ENCODE peak calls at places on chromosomes 4 and X, in six cellular contexts. One of them, this sample, is unnamed.

GRCh38 chrX:68728186-68728585 is 80.7 kb downstream of the STARD8 start:
- DNase-seq in ecto neural progenitor cell: no peak
- DNase-seq in Ammon's horn: no peak
- DNase-seq in GM06990: no peak
- DNase-seq in amniotic stem cell: no peak
- DNase-seq in RWPE1: no peak
- DNase-seq in this sample: no peak

GRCh38 chr4:143411527-143412480 is 75.1 kb downstream of the GAB1 start:
- DNase-seq in ecto neural progenitor cell: no peak
- DNase-seq in Ammon's horn: peak
- DNase-seq in GM06990: no peak
- DNase-seq in amniotic stem cell: no peak
- DNase-seq in RWPE1: no peak
- DNase-seq in this sample: no peak

GRCh38 chr4:174120446-174121142 is 162.9 kb downstream of the FBXO8 start:
- DNase-seq in ecto neural progenitor cell: peak
- DNase-seq in Ammon's horn: peak
- DNase-seq in GM06990: peak
- DNase-seq in amniotic stem cell: peak
- DNase-seq in RWPE1: peak
- DNase-seq in this sample: peak

GRCh38 chr4:22477136-22477793 is 38.6 kb downstream of the ADGRA3 start:
- DNase-seq in ecto neural progenitor cell: no peak
- DNase-seq in Ammon's horn: no peak
- DNase-seq in GM06990: no peak
- DNase-seq in amniotic stem cell: no peak
- DNase-seq in RWPE1: no peak
- DNase-seq in this sample: no peak

GRCh38 chr4:153916273-153916755 is 127.4 kb upstream of the SFRP2 start:
- DNase-seq in ecto neural progenitor cell: no peak
- DNase-seq in Ammon's horn: no peak
- DNase-seq in GM06990: peak
- DNase-seq in amniotic stem cell: no peak
- DNase-seq in RWPE1: no peak
- DNase-seq in this sample: no peak

GRCh38 chr4:2791518-2792395 is 1.1 kb upstream of the SH3BP2 start:
- DNase-seq in ecto neural progenitor cell: peak
- DNase-seq in Ammon's horn: no peak
- DNase-seq in GM06990: no peak
- DNase-seq in amniotic stem cell: no peak
- DNase-seq in RWPE1: no peak
- DNase-seq in this sample: peak

GRCh38 chr4:144621681-144622080 is 24.3 kb upstream of the HHIP start:
- DNase-seq in ecto neural progenitor cell: no peak
- DNase-seq in Ammon's horn: no peak
- DNase-seq in GM06990: no peak
- DNase-seq in amniotic stem cell: no peak
- DNase-seq in RWPE1: no peak
- DNase-seq in this sample: no peak

GRCh38 chr4:83043801-83044407 is 8.9 kb downstream of the COPS4 start:
- DNase-seq in ecto neural progenitor cell: no peak
- DNase-seq in Ammon's horn: no peak
- DNase-seq in GM06990: no peak
- DNase-seq in amniotic stem cell: no peak
- DNase-seq in RWPE1: peak
- DNase-seq in this sample: no peak

GRCh38 chr4:173415885-173416658 is 17.2 kb upstream of the SCRG1 start:
- DNase-seq in ecto neural progenitor cell: no peak
- DNase-seq in Ammon's horn: peak
- DNase-seq in GM06990: no peak
- DNase-seq in amniotic stem cell: no peak
- DNase-seq in RWPE1: no peak
- DNase-seq in this sample: no peak

GRCh38 chr4:33255094-33255493 is 2534.9 kb downstream of the PCDH7 start:
- DNase-seq in ecto neural progenitor cell: no peak
- DNase-seq in Ammon's horn: no peak
- DNase-seq in GM06990: no peak
- DNase-seq in amniotic stem cell: no peak
- DNase-seq in RWPE1: no peak
- DNase-seq in this sample: no peak

GRCh38 chr4:28555851-28556250 is 1695.2 kb downstream of the STIM2 start:
- DNase-seq in ecto neural progenitor cell: no peak
- DNase-seq in Ammon's horn: no peak
- DNase-seq in GM06990: no peak
- DNase-seq in amniotic stem cell: no peak
- DNase-seq in RWPE1: no peak
- DNase-seq in this sample: no peak